ENCODE peak calls at places on chromosomes 6 and 20, in five cellular contexts. Y is GM12878, N is HCT116, D is K562, H is HepG2. C is an unnamed sample.

GRCh38 chr6:43851204-43851855 is 81.3 kb downstream of the VEGFA start:
- DNase-seq in Y (no peak), N (no peak), D (no peak), H (peak; percentile 36), C (no peak)

GRCh38 chr20:8315639-8316573 is 183.8 kb downstream of the PLCB1 start:
- DNase-seq in Y (no peak), N (no peak), D (no peak), H (peak; percentile 20), C (no peak)

GRCh38 chr20:59850018-59850641 is 83.3 kb downstream of the SYCP2 start:
- DNase-seq in Y (peak; percentile 9), N (peak; percentile 28), D (peak; percentile 38), H (peak; percentile 56), C (no peak)

GRCh38 chr6:4224082-4224978 is 89.0 kb upstream of the ECI2 start:
- DNase-seq in Y (no peak), N (no peak), D (peak; percentile 73), H (no peak), C (no peak)

GRCh38 chr6:15897063-15897934 is 231.6 kb upstream of the MYLIP start:
- DNase-seq in Y (no peak), N (no peak), D (peak; percentile 66), H (no peak), C (no peak)

GRCh38 chr20:44211177-44212039 is 837 bp upstream of the OSER1 start:
- DNase-seq in Y (no peak), N (no peak), D (peak; percentile 38), H (no peak), C (no peak)

GRCh38 chr20:8151371-8151770 is 19.3 kb downstream of the PLCB1 start:
- DNase-seq in Y (no peak), N (no peak), D (no peak), H (no peak), C (no peak)

GRCh38 chr20:46588532-46589509 is 38.4 kb upstream of the OCSTAMP start:
- DNase-seq in Y (no peak), N (no peak), D (no peak), H (no peak), C (no peak)

GRCh38 chr6:4914412-4915159 is 89.3 kb downstream of the RPP40 start:
- DNase-seq in Y (no peak), N (no peak), D (no peak), H (no peak), C (no peak)

GRCh38 chr6:97813881-97814280 is 530.9 kb upstream of the MMS22L start:
- DNase-seq in Y (no peak), N (no peak), D (no peak), H (no peak), C (no peak)

GRCh38 chr6:129749749-129750120 is 39.8 kb upstream of the ARHGAP18 start:
- DNase-seq in Y (peak; percentile 61), N (peak; percentile 82), D (no peak), H (no peak), C (no peak)

GRCh38 chr6:148358196-148358785 is 15.7 kb downstream of the SASH1 start:
- DNase-seq in Y (no peak), N (no peak), D (no peak), H (no peak), C (no peak)

GRCh38 chr20:36408219-36408618 is 102.1 kb downstream of the DLGAP4 start:
- DNase-seq in Y (no peak), N (no peak), D (peak; percentile 16), H (peak; percentile 26), C (no peak)

GRCh38 chr6:16756660-16757270 is 4.5 kb downstream of the ATXN1 start:
- DNase-seq in Y (no peak), N (no peak), D (no peak), H (no peak), C (no peak)

GRCh38 chr20:2986466-2986865 is 57.0 kb upstream of the GNRH2 start:
- DNase-seq in Y (no peak), N (no peak), D (no peak), H (no peak), C (no peak)

GRCh38 chr6:145823322-145823944 is 8.8 kb upstream of the FBXO30 start:
- DNase-seq in Y (no peak), N (no peak), D (no peak), H (no peak), C (no peak)

GRCh38 chr6:151059612-151060095 is 180.1 kb upstream of the AKAP12 start:
- DNase-seq in Y (no peak), N (peak; percentile 75), D (no peak), H (no peak), C (no peak)

GRCh38 chr6:166266336-166266735 is 41.9 kb downstream of the PRR18 start:
- DNase-seq in Y (no peak), N (no peak), D (no peak), H (no peak), C (no peak)

GRCh38 chr20:9408422-9409300 is 105.7 kb upstream of the LAMP5 start:
- DNase-seq in Y (no peak), N (no peak), D (no peak), H (no peak), C (no peak)

GRCh38 chr6:74752303-74752702 is 453.6 kb downstream of the COL12A1 start:
- DNase-seq in Y (no peak), N (no peak), D (no peak), H (no peak), C (no peak)

GRCh38 chr20:36836591-36837329 is 39.2 kb upstream of the TLDC2 start:
- DNase-seq in Y (no peak), N (peak; percentile 68), D (peak; percentile 89), H (peak; percentile 89), C (peak; percentile 65)

GRCh38 chr6:35094183-35094582 is 47.0 kb downstream of the TCP11 start:
- DNase-seq in Y (no peak), N (no peak), D (no peak), H (no peak), C (no peak)

GRCh38 chr20:6780414-6780813 is 12.9 kb downstream of the BMP2 start:
- DNase-seq in Y (no peak), N (no peak), D (no peak), H (no peak), C (no peak)

GRCh38 chr6:109979033-109979921 is 1.2 kb downstream of the GPR6 start:
- DNase-seq in Y (no peak), N (no peak), D (no peak), H (no peak), C (peak; percentile 65)

GRCh38 chr6:157047951-157048350 is 270.8 kb downstream of the ARID1B start:
- DNase-seq in Y (no peak), N (no peak), D (peak; percentile 51), H (no peak), C (no peak)

GRCh38 chr20:31869673-31869941 is 720 bp downstream of the DUSP15 start:
- DNase-seq in Y (no peak), N (no peak), D (no peak), H (no peak), C (no peak)

GRCh38 chr20:31872406-31872805 is 2.0 kb downstream of the TTLL9 start:
- DNase-seq in Y (no peak), N (no peak), D (no peak), H (no peak), C (no peak)

GRCh38 chr20:31870703-31871601 is 518 bp downstream of the TTLL9 start:
- DNase-seq in Y (no peak), N (no peak), D (no peak), H (no peak), C (no peak)

GRCh38 chr20:31869942-31870702 is at the start of the genes DUSP15 and TTLL9:
- DNase-seq in Y (no peak), N (no peak), D (no peak), H (no peak), C (peak; percentile 79)

DNA sequence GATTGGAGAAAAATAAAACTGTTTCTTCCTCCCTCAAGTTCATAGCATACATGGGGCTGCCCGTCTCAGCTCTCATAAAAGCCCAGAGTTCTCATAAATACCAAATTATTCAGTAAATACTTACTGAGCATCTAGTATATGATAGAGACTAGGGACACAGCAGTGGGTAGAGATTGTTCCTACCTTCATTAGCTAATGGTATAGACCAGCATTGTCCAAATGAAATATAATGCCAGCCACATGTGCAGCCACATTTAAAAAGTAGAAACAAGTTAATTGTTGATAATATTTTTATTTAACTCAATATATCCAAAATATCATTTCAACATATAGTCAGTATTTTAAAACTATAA is 1.1 kb downstream of the TTLL9 start:
- DNase-seq in Y (no peak), N (no peak), D (no peak), H (no peak), C (no peak)
- H3K4me2 ChIP-seq in Y (no peak overlapping the region), N (no peak overlapping the region), D (no peak overlapping the region), H (no peak overlapping the region), C (no peak overlapping the region)

GRCh38 chr20:34403908-34404307 is 40.8 kb downstream of the ITCH start:
- DNase-seq in Y (no peak), N (no peak), D (no peak), H (no peak), C (no peak)
- TF ChIP-seq ATF3 in Y (no peak), N (no peak), D (no peak), H (no peak), C (no peak)

GRCh38 chr6:158669145-158670035 is 19.5 kb downstream of the SYTL3 start:
- DNase-seq in Y (no peak), N (no peak), D (no peak), H (no peak), C (no peak)
- H3K4me2 ChIP-seq in Y (no peak overlapping the region), N (no peak overlapping the region), D (no peak overlapping the region), H (no peak overlapping the region), C (no peak overlapping the region)

GRCh38 chr20:34042286-34042685 is 48.6 kb downstream of the RALY start:
- DNase-seq in Y (no peak), N (no peak), D (no peak), H (no peak), C (no peak)

GRCh38 chr20:34033903-34034302 is 40.2 kb downstream of the RALY start:
- DNase-seq in Y (no peak), N (no peak), D (no peak), H (no peak), C (no peak)

GRCh38 chr20:34037121-34037520 is 43.4 kb downstream of the RALY start:
- DNase-seq in Y (no peak), N (no peak), D (peak; percentile 57), H (no peak), C (no peak)

GRCh38 chr20:34040300-34041015 is 46.7 kb downstream of the RALY start:
- DNase-seq in Y (no peak), N (no peak), D (no peak), H (no peak), C (no peak)

GRCh38 chr20:34037767-34038166 is 44.1 kb downstream of the RALY start:
- DNase-seq in Y (no peak), N (no peak), D (no peak), H (no peak), C (no peak)
- TF ChIP-seq ATF3 in Y (no peak), N (no peak), D (no peak), H (no peak), C (no peak)

GRCh38 chr6:152700427-152700826 is 2.7 kb downstream of the MYCT1 start:
- DNase-seq in Y (no peak), N (no peak), D (no peak), H (no peak), C (no peak)
- H3K4me2 ChIP-seq in Y (no peak overlapping the region), N (no peak overlapping the region), D (no peak overlapping the region), H (no peak overlapping the region), C (no peak overlapping the region)

GRCh38 chr6:169789944-169790927 is 38.8 kb downstream of the ERMARD start:
- DNase-seq in Y (no peak), N (peak; percentile 35), D (peak; percentile 81), H (peak; percentile 82), C (peak; percentile 56)
- TF ChIP-seq ATF3 in Y (no peak), N (no peak), D (no peak), H (no peak), C (no peak)

GRCh38 chr6:168950500-168951223 is 303.0 kb downstream of the THBS2 start:
- DNase-seq in Y (no peak), N (no peak), D (no peak), H (no peak), C (no peak)
- H3K4me2 ChIP-seq in Y (no peak overlapping the region), N (no peak overlapping the region), D (no peak overlapping the region), H (no peak overlapping the region), C (no peak overlapping the region)

C was measured in H1.